ENCODE peak calls at places on chromosomes 4 and X, in five cellular contexts. M is suprapubic skin, Y is A549, J is sigmoid colon, D is ovary. U is an unnamed sample.

GRCh38 chr4:133150643-133151300 is 1.7 kb downstream of the PCDH10 start:
- DNase-seq in M (no peak), Y (no peak), J (peak), D (peak), U (no peak)

GRCh38 chr4:88908003-88908402 is 149.0 kb downstream of the FAM13A start:
- DNase-seq in D (no peak), M (no peak), J (no peak), Y (no peak), U (no peak)

GRCh38 chr4:128583753-128584712 is 225.5 kb upstream of the JADE1 start:
- DNase-seq in D (no peak), J (no peak), M (no peak), Y (no peak), U (peak)

GRCh38 chr4:158067646-158068045 is 105.2 kb downstream of the GASK1B start:
- DNase-seq in D (no peak), M (no peak), Y (no peak), J (no peak), U (no peak)

GRCh38 chr4:42488114-42488513 is 90.8 kb downstream of the SHISA3 start:
- DNase-seq in J (no peak), M (no peak), Y (no peak), D (no peak), U (no peak)

GRCh38 chr4:181908168-181908567 is 335.0 kb upstream of the TENM3 start:
- DNase-seq in D (no peak), M (no peak), J (no peak), Y (no peak), U (no peak)

GRCh38 chrX:50980251-50980650 is 69.7 kb downstream of the BMP15 start:
- DNase-seq in Y (no peak), D (no peak), J (no peak), M (no peak), U (no peak)

GRCh38 chrX:55167124-55167523 is 53.0 kb upstream of the PAGE5 start:
- DNase-seq in J (no peak), M (no peak), D (no peak), Y (no peak), U (no peak)

GRCh38 chrX:133440081-133440796 is 24.9 kb upstream of the GPC4 start:
- DNase-seq in M (no peak), D (no peak), J (no peak), Y (no peak), U (no peak)

GRCh38 chr4:152972821-152973613 is 36.9 kb downstream of the FHDC1 start:
- DNase-seq in Y (no peak), M (no peak), J (no peak), D (peak), U (no peak)

GRCh38 chr4:88244821-88245579 is 39.4 kb downstream of the PPM1K start:
- DNase-seq in D (no peak), Y (no peak), J (no peak), M (no peak), U (no peak)

GRCh38 chr4:71872767-71873422 is 89.0 kb upstream of the GC start:
- DNase-seq in D (no peak), M (no peak), Y (no peak), J (no peak), U (no peak)

GRCh38 chr4:172892300-172892699 is 276.3 kb upstream of the GALNT7 start:
- DNase-seq in D (no peak), M (no peak), Y (no peak), J (no peak), U (no peak)

GRCh38 chr4:128322986-128323385 is 35.4 kb upstream of the PGRMC2 start:
- DNase-seq in D (no peak), J (no peak), Y (peak), M (no peak), U (no peak)

GRCh38 chr4:48518143-48518542 is 28.1 kb downstream of the ZAR1 start:
- DNase-seq in Y (no peak), D (no peak), J (no peak), M (no peak), U (no peak)

GRCh38 chr4:167000141-167000852 is 234.0 kb downstream of the SPOCK3 start:
- DNase-seq in Y (no peak), M (no peak), J (no peak), D (no peak), U (no peak)

GRCh38 chrX:115559672-115560071 is 1.3 kb upstream of the PLS3 start:
- DNase-seq in M (no peak), J (no peak), Y (peak), D (no peak), U (no peak)

GRCh38 chrX:120305531-120306145 is 5.6 kb downstream of the TMEM255A start:
- DNase-seq in D (no peak), J (no peak), Y (no peak), M (no peak), U (no peak)

GRCh38 chr4:67550491-67551256 is 5.4 kb upstream of the CENPC start:
- DNase-seq in J (no peak), D (no peak), M (no peak), Y (no peak), U (no peak)

GRCh38 chrX:39613508-39613921 is 484.2 kb downstream of the BCOR start:
- DNase-seq in Y (peak), D (peak), J (no peak), M (no peak), U (no peak)

DNA sequence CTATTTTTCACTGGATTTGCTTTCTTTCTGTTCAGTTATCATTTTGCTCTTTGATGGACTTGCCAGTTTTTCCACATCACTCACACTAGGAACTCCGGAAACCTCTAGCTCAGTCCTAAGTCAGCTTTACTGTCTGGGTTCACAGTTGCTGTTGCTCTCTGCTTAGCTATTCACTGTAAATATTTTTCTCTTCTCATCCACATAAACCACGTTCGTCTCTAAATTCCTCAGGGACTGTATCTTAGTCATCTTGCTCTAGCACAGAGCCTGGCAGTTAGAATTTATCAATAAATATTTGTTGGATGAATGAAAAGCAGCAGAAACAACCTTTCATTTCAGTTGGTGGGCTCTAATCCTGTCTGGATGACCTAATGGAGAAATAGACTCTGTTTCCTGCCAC is 119.4 kb upstream of the DMD start:
- DNase-seq in J (no peak), D (no peak), M (no peak), Y (no peak), U (no peak)
- H3K27ac ChIP-seq in J (no peak), D (no peak), M (no peak), Y (no peak), U (no peak)

DNA sequence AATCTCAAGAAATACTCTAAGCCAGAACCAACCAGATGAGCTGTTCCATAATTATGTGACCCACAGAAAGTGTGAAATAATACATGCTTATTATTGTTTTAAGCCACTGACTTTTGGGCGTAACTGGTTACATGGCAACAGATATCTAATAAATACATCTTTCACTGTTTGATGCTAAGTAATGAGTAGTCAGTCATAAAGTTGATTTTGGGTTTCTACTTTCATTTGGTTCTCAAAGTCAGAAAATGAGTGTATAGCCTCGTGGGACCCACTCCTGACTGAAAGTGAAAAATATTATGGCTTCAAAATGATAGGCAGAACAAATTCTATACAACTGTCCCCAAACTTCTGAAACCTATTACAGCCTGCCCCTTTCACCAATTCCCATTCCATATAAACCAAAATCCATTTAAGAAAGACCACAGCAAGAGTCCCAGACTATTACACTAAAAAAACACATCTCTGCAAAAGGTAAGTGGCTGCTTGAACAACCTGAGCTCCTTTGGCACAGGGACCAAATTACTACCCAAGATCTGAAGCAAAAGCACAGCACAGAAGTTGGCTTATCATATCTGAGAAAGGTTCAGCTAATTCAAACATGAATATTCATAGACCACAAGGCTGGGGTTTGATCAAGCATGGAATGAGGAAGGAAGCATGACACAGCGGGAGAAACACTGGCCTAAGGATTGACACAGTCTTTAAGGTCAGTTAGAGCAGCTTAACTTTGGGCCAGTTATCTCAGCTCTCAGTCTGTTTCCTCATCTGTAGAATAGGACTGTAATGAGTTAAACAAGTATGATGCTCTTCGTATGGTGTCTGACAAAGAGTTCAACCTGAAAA is 88.2 kb upstream of the CBR4 start:
- DNase-seq in M (no peak), J (no peak), D (no peak), Y (no peak), U (no peak)
- TF ChIP-seq EP300 in M (no peak), J (no peak), D (no peak), Y (no peak), U (no peak)

GRCh38 chr4:183111452-183111885 is 12.4 kb downstream of the WWC2 start:
- DNase-seq in J (no peak), D (no peak), M (no peak), Y (no peak), U (no peak)
- H3K27ac ChIP-seq in J (no peak), D (no peak), M (no peak), Y (no peak), U (no peak)

GRCh38 chr4:124306352-124306751 is 406.2 kb downstream of the ANKRD50 start:
- DNase-seq in Y (no peak), D (no peak), J (no peak), M (no peak), U (no peak)

GRCh38 chr4:124307143-124307542 is 405.4 kb downstream of the ANKRD50 start:
- DNase-seq in D (no peak), J (no peak), M (no peak), Y (no peak), U (no peak)

DNA sequence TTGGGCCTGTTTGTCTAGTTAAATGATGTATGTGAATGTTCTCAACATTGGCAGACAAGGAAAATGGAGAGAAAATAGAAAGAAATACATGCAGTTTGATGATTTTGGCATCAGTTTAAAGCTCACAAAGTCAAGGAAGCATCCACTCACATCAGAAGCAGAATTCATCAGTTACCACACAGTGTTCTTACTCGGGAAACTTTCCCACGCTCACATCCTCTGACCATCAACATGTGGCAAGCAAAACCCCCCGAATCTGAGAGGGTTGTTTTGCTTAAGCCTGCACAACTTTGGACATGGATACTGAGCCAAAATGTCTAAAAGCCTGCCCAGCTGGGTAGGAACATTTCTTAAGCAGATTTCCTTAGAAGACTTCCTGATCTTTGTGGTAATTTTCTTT is 407.6 kb downstream of the ANKRD50 start:
- DNase-seq in J (no peak), M (no peak), D (no peak), Y (no peak), U (no peak)
- TF ChIP-seq EP300 in J (no peak), M (no peak), D (no peak), Y (no peak), U (no peak)

GRCh38 chr4:185141777-185142176 is 1.3 kb upstream of the SLC25A4 start:
- DNase-seq in Y (no peak), D (no peak), J (no peak), M (no peak), U (no peak)

GRCh38 chr4:185134176-185134869 is 8.7 kb upstream of the SLC25A4 start:
- DNase-seq in M (no peak), Y (peak), J (no peak), D (no peak), U (no peak)

GRCh38 chr4:185139736-185140135 is 3.3 kb upstream of the SLC25A4 start:
- DNase-seq in D (no peak), Y (no peak), M (no peak), J (no peak), U (no peak)

GRCh38 chr4:185138161-185138560 is 4.9 kb upstream of the SLC25A4 start:
- DNase-seq in J (no peak), D (no peak), M (no peak), Y (no peak), U (no peak)

GRCh38 chr4:185137233-185137925 is 5.7 kb upstream of the SLC25A4 start:
- DNase-seq in D (peak), J (no peak), Y (no peak), M (no peak), U (no peak)
- H3K27ac ChIP-seq in D (peak), J (no peak), Y (no peak), M (no peak), U (no peak)

GRCh38 chrX:24859211-24859841 is 156.4 kb downstream of the ARX start:
- DNase-seq in M (no peak), Y (no peak), J (no peak), D (no peak), U (no peak)

GRCh38 chrX:24860140-24860539 is 155.6 kb downstream of the ARX start:
- DNase-seq in D (no peak), M (no peak), J (no peak), Y (no peak), U (no peak)

GRCh38 chrX:24858004-24858746 is 157.6 kb downstream of the ARX start:
- DNase-seq in Y (no peak), J (no peak), M (no peak), D (no peak), U (no peak)

DNA sequence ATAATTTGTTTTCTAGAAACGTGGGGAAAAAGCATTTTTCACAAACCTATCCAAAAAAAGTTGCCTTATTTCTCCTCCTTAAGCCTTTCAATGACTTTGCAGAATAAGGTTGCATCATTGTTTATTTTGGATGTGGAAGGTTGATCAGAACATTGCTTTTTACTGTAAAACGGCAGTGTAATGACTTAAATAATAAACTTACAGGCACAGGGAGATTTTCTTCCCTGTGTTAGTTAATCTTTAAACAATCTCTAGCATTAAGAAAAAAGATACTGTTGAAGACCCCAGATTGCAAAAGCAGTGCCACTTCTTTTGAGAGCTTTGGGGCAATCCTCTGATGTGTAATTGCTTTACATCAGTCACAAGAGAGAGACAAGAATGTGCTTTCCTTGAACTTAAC is 153.4 kb downstream of the ARX start:
- DNase-seq in D (no peak), J (no peak), Y (no peak), M (no peak), U (no peak)
- TF ChIP-seq EP300 in D (no peak), J (no peak), Y (peak), M (no peak), U (no peak)

DNA sequence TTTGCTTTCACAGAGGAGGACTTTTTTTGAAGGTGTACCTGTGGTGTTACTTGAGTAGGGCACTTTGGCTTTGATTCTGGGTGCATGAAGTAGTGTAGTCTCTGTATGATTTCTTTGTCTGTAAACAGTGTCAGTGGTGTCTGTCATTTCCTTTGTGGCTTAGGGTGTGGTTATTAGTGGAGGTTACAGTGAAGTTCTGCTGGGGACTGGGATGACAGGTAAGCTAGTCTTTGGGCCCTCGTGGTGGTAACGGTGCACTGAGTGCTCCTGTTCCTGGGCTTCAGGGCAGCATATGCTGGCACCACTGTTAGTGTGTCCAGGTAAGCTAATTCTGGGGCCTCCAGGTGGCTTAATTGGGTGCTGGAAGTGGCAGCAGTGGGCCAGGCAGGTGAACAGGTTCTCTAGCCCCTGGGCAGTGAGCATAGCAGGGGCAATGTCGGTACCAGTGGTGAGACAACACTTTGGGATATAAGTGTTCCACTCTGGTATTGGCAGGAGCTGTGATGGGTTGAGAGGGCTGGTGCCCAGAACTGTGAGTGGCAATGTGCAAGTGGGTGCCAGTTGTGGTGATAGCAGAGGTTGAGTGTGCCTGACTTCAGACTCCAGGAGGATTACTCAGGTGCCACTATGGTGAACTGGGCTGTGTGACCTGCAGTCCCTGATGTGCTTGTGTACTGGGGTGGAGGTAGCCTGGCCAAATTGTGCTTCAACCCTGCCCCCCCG is 26.0 kb upstream of the VSIG1 start:
- DNase-seq in M (no peak), J (no peak), D (no peak), Y (no peak), U (no peak)
- H3K27ac ChIP-seq in M (no peak), J (no peak), D (no peak), Y (no peak), U (no peak)

DNA sequence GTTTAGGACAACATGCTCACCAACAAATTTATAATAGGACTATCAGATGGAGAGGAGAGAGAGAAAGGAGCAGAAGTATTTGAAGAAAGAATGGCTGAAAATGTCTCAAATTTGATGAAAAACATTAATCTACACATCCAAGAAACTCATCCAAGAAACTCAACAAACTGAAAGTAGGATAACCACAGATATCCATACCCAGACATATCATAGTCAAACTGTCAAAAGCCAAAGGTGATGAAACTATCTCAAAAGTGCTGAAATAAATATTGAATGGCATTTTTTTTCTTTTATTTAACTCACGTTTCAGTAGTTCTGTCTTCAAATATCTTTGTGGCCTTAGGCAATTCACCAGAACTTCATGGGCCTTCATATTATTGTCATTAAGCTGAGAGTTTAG is 116.2 kb downstream of the TBC1D19 start:
- DNase-seq in D (no peak), J (no peak), Y (no peak), M (no peak), U (no peak)
- TF ChIP-seq EP300 in D (no peak), J (no peak), Y (no peak), M (no peak), U (no peak)